ENCODE peak calls at places on chromosome 12, in nine cellular contexts. Q, P, T, Z, S, E, L, D and F are unnamed samples.

GRCh38 chr12:109723311-109723791 is 9.7 kb downstream of the FAM222A start:
- DNase-seq in P (no peak), Q (no peak), T (no peak), D (no peak), L (peak), Z (no peak), E (no peak), S (no peak), F (no peak)

GRCh38 chr12:64403708-64404469 is at the start of gene XPOT:
- DNase-seq in S (peak), Z (peak), E (peak), Q (peak), T (peak), L (peak), P (peak), D (peak), F (peak)

GRCh38 chr12:108479364-108480070 is 35.6 kb upstream of the FICD start:
- DNase-seq in Z (no peak), Q (no peak), E (no peak), T (no peak), L (no peak), S (no peak), D (no peak), P (no peak), F (no peak)

GRCh38 chr12:39990122-39991101 is 115.5 kb downstream of the SLC2A13 start:
- DNase-seq in Q (peak), L (peak), D (peak), E (peak), Z (peak), S (no peak), P (peak), T (peak), F (peak)

GRCh38 chr12:131039551-131039950 is 85.8 kb downstream of the ADGRD1 start:
- DNase-seq in T (no peak), Z (no peak), Q (peak), P (no peak), D (no peak), L (no peak), S (no peak), E (no peak), F (no peak)

GRCh38 chr12:7916936-7917335 is 19.1 kb downstream of the SLC2A3 start:
- DNase-seq in L (no peak), Z (no peak), D (no peak), P (no peak), Q (peak), S (no peak), T (no peak), E (no peak), F (no peak)

GRCh38 chr12:61452076-61452475 is 808.1 kb upstream of the USP15 start:
- DNase-seq in L (no peak), Z (no peak), D (no peak), Q (no peak), T (no peak), P (no peak), E (no peak), S (no peak), F (no peak)

GRCh38 chr12:22101749-22102243 is 55.8 kb downstream of the CMAS start:
- DNase-seq in L (peak), S (no peak), P (no peak), E (no peak), Q (no peak), Z (no peak), T (peak), D (peak), F (peak)

GRCh38 chr12:132488127-132489077 is 1.5 kb upstream of the FBRSL1 start:
- DNase-seq in L (peak), S (no peak), P (no peak), T (no peak), E (peak), Z (no peak), Q (peak), D (no peak), F (peak)

GRCh38 chr12:27667540-27667939 is 28.7 kb upstream of the REP15 start:
- DNase-seq in L (no peak), T (peak), D (no peak), E (no peak), Q (no peak), Z (no peak), S (no peak), P (no peak), F (no peak)

GRCh38 chr12:30965613-30965985 is 39.1 kb downstream of the TSPAN11 start:
- DNase-seq in E (no peak), D (no peak), T (no peak), P (no peak), S (no peak), Q (peak), Z (no peak), L (no peak), F (no peak)

GRCh38 chr12:2775431-2775830 is 19.3 kb upstream of the FKBP4 start:
- DNase-seq in E (no peak), L (no peak), D (no peak), S (no peak), P (no peak), T (no peak), Z (no peak), Q (no peak), F (no peak)

GRCh38 chr12:109989380-109989779 is 6.8 kb downstream of the GIT2 start:
- DNase-seq in T (no peak), S (no peak), D (no peak), Q (no peak), E (no peak), P (no peak), L (no peak), Z (no peak), F (no peak)

GRCh38 chr12:3342051-3342450 is 149.0 kb upstream of the PRMT8 start:
- DNase-seq in E (no peak), S (no peak), Q (peak), D (peak), P (peak), T (peak), Z (peak), L (no peak), F (no peak)

GRCh38 chr12:118428643-118429042 is 52.3 kb downstream of the SUDS3 start:
- DNase-seq in T (no peak), L (no peak), S (no peak), Q (no peak), D (no peak), P (no peak), Z (no peak), E (no peak), F (no peak)

GRCh38 chr12:117438809-117439208 is 77.4 kb upstream of the NOS1 start:
- DNase-seq in S (no peak), Z (peak), Q (no peak), T (no peak), L (no peak), D (no peak), E (no peak), P (no peak), F (no peak)

GRCh38 chr12:110345176-110345651 is 58.3 kb downstream of the ANAPC7 start:
- DNase-seq in Z (no peak), T (no peak), E (no peak), P (no peak), L (peak), Q (no peak), S (no peak), D (no peak), F (no peak)

GRCh38 chr12:25387136-25388050 is 136.7 kb upstream of the KRAS start:
- DNase-seq in S (peak), T (peak), Q (peak), L (peak), P (peak), E (peak), Z (peak), D (peak), F (peak)

GRCh38 chr12:53502331-53502730 is 1.2 kb downstream of the TARBP2 start:
- DNase-seq in E (no peak), P (peak), Z (no peak), Q (no peak), S (no peak), D (no peak), L (no peak), T (no peak), F (no peak)
- H3K4me3 ChIP-seq in E (no peak), P (peak), Z (peak), Q (no peak), S (no peak), D (peak), L (peak), T (peak), F (peak)

GRCh38 chr12:96719671-96720362 is 187.2 kb upstream of the NEDD1 start:
- DNase-seq in Z (peak), E (no peak), D (no peak), T (peak), S (no peak), L (peak), P (no peak), Q (no peak), F (peak)
- H3K4me3 ChIP-seq in Z (peak), E (peak), D (no peak), T (peak), S (peak), L (peak), P (peak), Q (no peak), F (peak)

GRCh38 chr12:46680506-46680905 is 145.3 kb downstream of the SLC38A4 start:
- DNase-seq in P (no peak), Q (no peak), L (no peak), T (no peak), D (no peak), Z (no peak), S (no peak), E (no peak), F (no peak)
- H3K4me3 ChIP-seq in P (no peak), Q (no peak), L (no peak), T (no peak), D (no peak), Z (no peak), S (no peak), E (no peak), F (no peak)

DNA sequence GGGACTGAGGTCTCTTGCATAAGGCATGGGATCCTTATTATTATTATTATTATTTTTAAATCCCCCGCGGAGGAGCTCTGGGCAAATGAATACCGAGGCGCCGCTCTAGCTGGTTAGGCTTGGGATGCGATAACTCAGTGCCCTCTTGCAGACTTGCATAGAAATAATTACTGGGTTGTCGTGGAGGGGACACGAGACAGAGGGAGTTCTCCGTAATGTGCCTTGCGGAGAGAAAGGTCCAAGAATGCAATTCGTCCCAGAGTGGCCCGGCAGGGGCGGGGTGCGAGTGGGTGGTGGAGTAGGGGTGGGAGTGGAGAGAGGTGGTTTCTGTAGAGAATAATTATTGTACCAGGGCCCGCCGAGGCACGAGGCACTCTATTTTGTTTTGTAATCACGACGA is 2.5 kb upstream of the TBX5 start:
- DNase-seq in P (no peak), D (no peak), E (no peak), Z (no peak), Q (peak), T (no peak), S (no peak), L (no peak), F (no peak)
- H3K4me3 ChIP-seq in P (no peak), D (no peak), E (no peak), Z (no peak), Q (no peak), T (peak), S (peak), L (peak), F (no peak)

DNA sequence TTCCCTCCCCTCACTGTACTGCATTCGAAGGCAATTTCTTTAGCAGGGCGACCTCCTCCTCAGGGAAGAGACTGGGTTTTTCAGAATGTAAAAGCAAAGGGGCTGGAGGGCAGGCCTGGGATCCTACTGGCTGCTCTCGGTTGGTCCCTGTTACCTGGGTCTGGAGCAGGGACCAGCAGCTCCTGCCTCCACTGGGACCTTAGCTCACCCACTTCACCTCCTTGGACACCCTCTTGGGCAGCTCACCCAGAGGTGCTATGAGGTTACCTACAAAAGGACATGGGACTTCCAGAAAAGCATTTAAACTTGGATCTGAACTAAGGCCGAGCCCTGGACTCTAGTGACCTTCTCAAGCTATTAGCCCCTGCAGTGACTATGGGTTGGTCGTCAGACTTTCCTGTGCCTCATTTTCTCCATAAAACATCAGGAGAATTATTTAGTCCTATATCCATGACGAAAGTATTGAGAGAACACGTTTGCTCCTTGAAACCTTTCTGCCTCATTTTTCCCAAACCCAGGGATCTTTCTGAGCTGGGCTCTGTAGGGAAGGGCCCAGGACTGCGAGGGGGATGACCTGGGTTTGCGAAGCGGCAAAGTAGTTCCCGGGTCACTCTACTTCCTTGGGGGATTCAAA is 65.0 kb downstream of the FBXL14 start:
- DNase-seq in E (no peak), D (no peak), P (no peak), Q (no peak), T (no peak), S (no peak), L (no peak), Z (no peak), F (no peak)
- H3K4me3 ChIP-seq in E (no peak), D (peak), P (no peak), Q (peak), T (peak), S (peak), L (peak), Z (no peak), F (no peak)

GRCh38 chr12:66131067-66131688 is 628 bp upstream of the LLPH start:
- DNase-seq in L (no peak), Q (no peak), T (no peak), E (no peak), D (no peak), P (no peak), Z (peak), S (no peak), F (no peak)

GRCh38 chr12:66129934-66130266 is 650 bp downstream of the LLPH start:
- DNase-seq in Q (peak), T (peak), Z (no peak), D (no peak), P (no peak), L (no peak), S (no peak), E (no peak), F (no peak)

GRCh38 chr12:66127695-66128094 is 2.9 kb downstream of the LLPH start:
- DNase-seq in P (no peak), T (no peak), D (no peak), Z (no peak), L (no peak), Q (no peak), E (no peak), S (no peak), F (no peak)

GRCh38 chr12:66130267-66131066 is at the start of gene LLPH:
- DNase-seq in Z (peak), D (peak), P (peak), L (peak), T (peak), E (peak), Q (peak), S (peak), F (peak)

GRCh38 chr12:66132408-66132807 is 1.9 kb upstream of the LLPH start:
- DNase-seq in T (peak), L (no peak), Q (peak), E (no peak), Z (no peak), P (no peak), D (no peak), S (no peak), F (no peak)
- H3K4me3 ChIP-seq in T (no peak), L (no peak), Q (no peak), E (no peak), Z (peak), P (no peak), D (no peak), S (no peak), F (no peak)

DNA sequence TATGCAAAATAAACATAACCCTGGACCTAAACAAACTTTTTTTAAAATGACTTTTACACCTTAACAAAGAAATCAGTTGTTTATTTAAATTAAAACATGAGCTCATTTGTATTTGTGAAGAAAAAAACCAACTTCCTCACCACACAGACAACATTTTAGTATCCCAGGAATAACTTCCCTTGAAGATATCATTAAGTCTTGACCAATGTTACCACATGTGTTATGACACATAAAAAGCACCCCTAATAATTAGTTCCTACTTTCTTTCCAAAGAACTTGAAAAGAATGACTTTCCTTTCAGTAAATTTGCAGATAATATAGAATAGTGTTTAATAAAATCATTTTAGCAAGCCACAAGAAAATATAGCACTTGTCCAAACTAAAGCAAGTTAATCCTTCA is 42.4 kb downstream of the DUSP16 start:
- DNase-seq in L (no peak), D (no peak), T (no peak), P (no peak), S (no peak), E (no peak), Z (no peak), Q (no peak), F (no peak)
- H3K4me3 ChIP-seq in L (no peak), D (no peak), T (no peak), P (no peak), S (no peak), E (no peak), Z (no peak), Q (no peak), F (no peak)

DNA sequence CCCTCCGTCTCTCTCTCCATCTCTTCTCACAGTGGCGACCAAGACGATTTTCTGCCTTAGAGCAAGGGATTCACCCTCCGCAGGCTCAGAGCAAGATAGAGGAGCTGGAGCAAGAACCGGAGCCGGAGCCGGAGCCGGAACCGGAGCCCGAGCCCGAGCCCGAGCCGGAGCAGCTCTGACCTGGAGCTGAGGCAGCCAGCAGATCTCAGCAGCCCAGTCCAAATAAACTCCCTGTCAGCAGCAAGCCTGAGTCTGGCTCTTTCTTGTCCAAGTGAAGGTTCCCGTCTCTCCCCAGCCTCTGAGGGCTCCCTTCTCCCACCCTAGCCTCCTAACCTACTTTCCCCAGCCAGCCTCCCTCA is 5.9 kb downstream of the LAG3 start:
- DNase-seq in S (no peak), P (peak), Z (no peak), L (peak), D (no peak), E (no peak), T (peak), Q (peak), F (no peak)
- H3K4me3 ChIP-seq in S (peak), P (peak), Z (peak), L (peak), D (peak), E (peak), T (peak), Q (peak), F (no peak)